ENCODE peak calls at places on chromosomes 11 and 22, in five cellular contexts. Z, W, A, B and L are unnamed samples.

GRCh38 chr22:26323013-26323412 is 106.0 kb upstream of the ASPHD2 start:
- DNase-seq in Z (no peak), W (no peak), A (no peak), B (no peak), L (no peak)

GRCh38 chr22:37806409-37807338 is 1.1 kb upstream of the GCAT start:
- DNase-seq in Z (no peak), W (no peak), A (no peak), B (peak; percentile 32), L (no peak)

GRCh38 chr11:127000291-127000968 is at the start of gene KIRREL3:
- DNase-seq in Z (no peak), W (no peak), A (no peak), B (no peak), L (no peak)

GRCh38 chr22:33921576-33922181 is 1.4 kb upstream of the LARGE1 start:
- DNase-seq in Z (no peak), W (peak; percentile 79), A (peak; percentile 44), B (peak; percentile 61), L (no peak)

GRCh38 chr22:48103126-48103875 is 1340.9 kb downstream of the TBC1D22A start:
- DNase-seq in Z (no peak), W (peak; percentile 59), A (no peak), B (no peak), L (no peak)

GRCh38 chr11:126132319-126132718 is 69.7 kb upstream of the CDON start:
- DNase-seq in Z (no peak), W (no peak), A (no peak), B (no peak), L (no peak)

GRCh38 chr22:28172948-28173360 is 253.9 kb upstream of the PITPNB start:
- DNase-seq in Z (no peak), W (no peak), A (no peak), B (no peak), L (no peak)

GRCh38 chr11:11580831-11581492 is 40.8 kb downstream of the GALNT18 start:
- DNase-seq in Z (no peak), W (peak; percentile 69), A (no peak), B (no peak), L (no peak)

GRCh38 chr22:29096736-29097669 is 24.2 kb downstream of the KREMEN1 start:
- DNase-seq in Z (no peak), W (no peak), A (no peak), B (peak; percentile 8), L (no peak)

GRCh38 chr11:47469411-47470179 is 20.7 kb upstream of the RAPSN start:
- DNase-seq in Z (no peak), W (no peak), A (no peak), B (no peak), L (no peak)

GRCh38 chr22:33210129-33210784 is 152.1 kb upstream of the SYN3 start:
- DNase-seq in Z (no peak), W (no peak), A (peak; percentile 11), B (peak; percentile 46), L (peak; percentile 11)

GRCh38 chr11:69523453-69523852 is 42.0 kb downstream of the LINC01488 start:
- DNase-seq in Z (no peak), W (no peak), A (no peak), B (no peak), L (no peak)

GRCh38 chr11:2518112-2518982 is 73.5 kb downstream of the KCNQ1 start:
- DNase-seq in Z (no peak), W (no peak), A (no peak), B (no peak), L (no peak)

GRCh38 chr11:108512706-108513105 is 14.5 kb upstream of the POGLUT3 start:
- DNase-seq in Z (no peak), W (no peak), A (no peak), B (no peak), L (no peak)

GRCh38 chr22:17095538-17095937 is 10.7 kb downstream of the IL17RA start:
- DNase-seq in Z (no peak), W (no peak), A (no peak), B (peak; percentile 6), L (no peak)

GRCh38 chr11:2325123-2325522 is 23.3 kb downstream of the TSPAN32 start:
- DNase-seq in Z (no peak), W (no peak), A (no peak), B (no peak), L (no peak)

GRCh38 chr11:12598330-12599256 is 75.6 kb upstream of the TEAD1 start:
- DNase-seq in Z (no peak), W (no peak), A (peak; percentile 25), B (peak; percentile 50), L (no peak)

GRCh38 chr11:40445391-40445790 is 1014.1 kb downstream of the LRRC4C start:
- DNase-seq in Z (no peak), W (no peak), A (no peak), B (no peak), L (no peak)

GRCh38 chr22:46072030-46072881 is 78.1 kb upstream of the PPARA start:
- DNase-seq in Z (no peak), W (peak; percentile 81), A (no peak), B (peak; percentile 54), L (no peak)

GRCh38 chr11:83252941-83253340 is 33.2 kb downstream of the CCDC90B start:
- DNase-seq in Z (no peak), W (no peak), A (no peak), B (no peak), L (no peak)

GRCh38 chr11:8826145-8826786 is 84.7 kb upstream of the AKIP1 start:
- DNase-seq in Z (no peak), W (no peak), A (peak; percentile 82), B (peak; percentile 79), L (no peak)

GRCh38 chr22:49014227-49015201 is 813.2 kb downstream of the BRD1 start:
- DNase-seq in Z (no peak), W (peak; percentile 69), A (no peak), B (no peak), L (no peak)

GRCh38 chr11:126333142-126333541 is 22.3 kb upstream of the ST3GAL4 start:
- DNase-seq in Z (no peak), W (no peak), A (no peak), B (no peak), L (no peak)

GRCh38 chr11:93082900-93083299 is 113.4 kb downstream of the MTNR1B start:
- DNase-seq in Z (no peak), W (no peak), A (no peak), B (no peak), L (no peak)

GRCh38 chr11:88414385-88414861 is 76.9 kb upstream of the CTSC start:
- DNase-seq in Z (no peak), W (no peak), A (peak; percentile 83), B (peak; percentile 87), L (peak; percentile 48)

GRCh38 chr11:20397281-20397680 is 9.8 kb downstream of the PRMT3 start:
- DNase-seq in Z (no peak), W (no peak), A (peak; percentile 47), B (peak; percentile 74), L (peak; percentile 16)

GRCh38 chr22:30277547-30278344 is 11.1 kb upstream of the OSM start:
- DNase-seq in Z (no peak), W (no peak), A (peak; percentile 49), B (peak; percentile 76), L (peak; percentile 43)

DNA sequence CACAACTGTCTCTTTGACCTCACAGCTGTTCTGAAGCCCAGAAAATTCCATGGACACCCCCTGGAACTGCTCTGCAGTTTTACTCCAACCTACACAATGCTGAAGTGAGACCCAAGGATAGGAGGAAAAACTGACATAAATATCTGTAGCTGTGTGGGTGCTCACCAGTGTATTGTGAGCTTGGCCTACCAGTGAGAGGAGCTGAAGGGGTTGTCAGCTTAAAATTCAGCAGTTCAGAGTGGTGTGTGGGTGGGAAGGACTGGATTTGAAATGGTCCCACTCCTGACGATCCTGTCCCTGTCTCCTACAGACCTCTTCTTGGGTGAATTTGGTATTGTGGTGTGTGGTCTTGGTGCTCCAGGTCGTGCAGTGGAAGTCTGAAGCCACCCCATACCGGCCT is 2.2 kb downstream of the TMEM223 start:
- DNase-seq in Z (no peak), W (no peak), A (no peak), B (no peak), L (no peak)
- H3K4me3 ChIP-seq in Z (no peak overlapping the region), W (no peak overlapping the region), A (no peak overlapping the region), B (no peak overlapping the region), L (no peak overlapping the region)

GRCh38 chr11:81967242-81967641 is 766.4 kb downstream of the FAM181B start:
- DNase-seq in Z (no peak), W (no peak), A (peak; percentile 15), B (peak; percentile 9), L (no peak)

GRCh38 chr11:81959341-81959740 is 774.3 kb downstream of the FAM181B start:
- DNase-seq in Z (no peak), W (no peak), A (peak; percentile 14), B (no peak), L (no peak)

GRCh38 chr11:81966340-81966739 is 767.3 kb downstream of the FAM181B start:
- DNase-seq in Z (no peak), W (no peak), A (no peak), B (no peak), L (no peak)

GRCh38 chr11:81963018-81963417 is 770.6 kb downstream of the FAM181B start:
- DNase-seq in Z (no peak), W (no peak), A (no peak), B (peak; percentile 21), L (no peak)
- TF ChIP-seq CTCF in Z (no peak), W (no peak), A (peak; percentile 18), B (no peak), L (no peak)

GRCh38 chr11:44761546-44761961 is 34.8 kb downstream of the TSPAN18 start:
- DNase-seq in Z (no peak), W (peak; percentile 53), A (no peak), B (no peak), L (no peak)
- H3K4me3 ChIP-seq in Z (no peak overlapping the region), W (no peak overlapping the region), A (no peak overlapping the region), B (no peak overlapping the region), L (no peak overlapping the region)

GRCh38 chr11:839875-840617 is 2.3 kb downstream of the POLR2L start:
- DNase-seq in Z (no peak), W (no peak), A (no peak), B (no peak), L (no peak)

GRCh38 chr11:837189-837989 is 4.6 kb downstream of the CD151 start:
- DNase-seq in Z (no peak), W (no peak), A (no peak), B (no peak), L (no peak)

GRCh38 chr11:837990-838307 is 4.4 kb downstream of the POLR2L start:
- DNase-seq in Z (no peak), W (no peak), A (no peak), B (no peak), L (no peak)

GRCh38 chr11:839280-839623 is 3.1 kb downstream of the POLR2L start:
- DNase-seq in Z (no peak), W (no peak), A (no peak), B (no peak), L (no peak)

DNA sequence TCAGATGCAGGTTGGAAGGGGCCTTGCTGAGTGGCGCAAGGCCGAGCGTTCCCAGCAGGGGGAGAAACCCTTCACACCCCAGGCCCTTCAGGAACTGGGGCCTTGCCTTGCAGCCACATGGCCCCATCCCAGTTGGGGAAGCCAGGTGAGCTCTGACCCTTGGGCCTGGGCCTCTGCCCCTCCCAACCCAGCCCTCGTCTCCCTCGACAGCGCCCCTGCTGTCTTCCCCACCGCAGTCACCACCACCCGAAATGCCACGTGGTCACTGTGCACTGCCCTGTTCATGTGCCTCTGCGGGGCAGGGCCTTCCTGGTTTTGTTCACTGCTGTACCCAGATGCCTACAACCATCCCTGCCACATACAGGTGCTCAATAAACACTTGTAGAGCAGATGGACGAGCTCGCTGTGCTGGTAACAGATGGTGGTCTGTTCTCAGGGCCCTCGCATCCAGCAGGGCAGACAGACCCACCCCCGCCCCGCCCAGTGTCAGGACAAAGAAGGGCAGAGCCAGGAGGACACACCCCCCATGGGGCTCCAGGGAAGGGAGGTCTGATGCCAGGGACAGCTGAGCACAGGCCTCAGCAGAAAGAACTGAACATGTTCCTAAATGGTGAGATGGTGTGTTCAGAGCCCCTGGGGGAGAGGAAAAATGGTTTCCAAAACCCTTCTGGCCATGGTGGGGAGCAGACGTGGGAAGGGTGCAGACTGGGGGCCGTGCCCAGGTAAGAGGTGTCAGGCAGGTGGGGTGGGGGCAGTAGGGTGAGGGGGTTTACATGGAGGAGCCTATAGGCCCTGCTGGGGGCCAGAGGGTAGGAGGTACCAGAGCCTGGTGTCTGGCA is 3.7 kb downstream of the POLR2L start:
- DNase-seq in Z (no peak), W (no peak), A (no peak), B (peak; percentile 47), L (no peak)
- TF ChIP-seq CTCF in Z (no peak), W (no peak), A (peak; percentile 60), B (peak; percentile 26), L (peak; percentile 21)